ENCODE peak calls at places on chromosomes 13 and 19, in eight cellular contexts. A is cerebellar cortex; H is fibroblast of pulmonary artery; X is left ventricle myocardium superior; P is lung microvascular endothelial cell; B is dorsolateral prefrontal cortex; Q is BE2C; R is stimulated activated CD4-positive, alpha-beta T cell treated with anti-CD3 and anti-CD28 coated beads, Interleukin-4, amount 100 ng/mL, for 1 hour. W is an unnamed sample.
A peak's percentile ranks its signal among the peaks of the same experiment; 100 is the strongest.

GRCh38 chr19:55467236-55468053 is 2.9 kb upstream of the C19orf85 start:
- DNase-seq in A (no peak), H (peak; percentile 82), X (peak; percentile 86), P (peak; percentile 86), B (no peak), Q (peak; percentile 67), R (peak; percentile 72), W (peak; percentile 65)

GRCh38 chr13:111962431-111962891 is 104.5 kb upstream of the SOX1 start:
- DNase-seq in A (no peak), H (no peak), X (no peak), P (no peak), B (no peak), Q (no peak), R (no peak), W (peak; percentile 57)

GRCh38 chr19:6767357-6768235 is at the start of gene SH2D3A:
- DNase-seq in A (peak; percentile 52), H (peak; percentile 53), X (peak; percentile 69), P (peak; percentile 85), B (no peak), Q (peak; percentile 16), R (peak; percentile 93), W (peak; percentile 75)

GRCh38 chr13:44879452-44880058 is 109.7 kb downstream of the NUFIP1 start:
- DNase-seq in A (peak; percentile 22), H (peak; percentile 78), X (no peak), P (peak; percentile 68), B (no peak), Q (no peak), R (no peak), W (peak; percentile 39)

GRCh38 chr19:33629826-33630375 is 8.1 kb downstream of the CHST8 start:
- DNase-seq in A (no peak), H (no peak), X (no peak), P (no peak), B (no peak), Q (no peak), R (no peak), W (no peak)

GRCh38 chr13:95176611-95177259 is 124.5 kb downstream of the ABCC4 start:
- DNase-seq in A (no peak), H (peak; percentile 35), X (no peak), P (peak; percentile 76), B (no peak), Q (no peak), R (no peak), W (no peak)

GRCh38 chr13:33251131-33251629 is 34.4 kb downstream of the STARD13 start:
- DNase-seq in A (no peak), H (peak; percentile 91), X (no peak), P (peak; percentile 91), B (no peak), Q (peak; percentile 79), R (no peak), W (peak; percentile 93)

GRCh38 chr13:65217459-65217858 is 2012.7 kb downstream of the PCDH9 start:
- DNase-seq in A (no peak), H (no peak), X (no peak), P (no peak), B (no peak), Q (no peak), R (no peak), W (no peak)

GRCh38 chr13:112781287-112781686 is 91.4 kb downstream of the ATP11A start:
- DNase-seq in A (no peak), H (no peak), X (no peak), P (peak; percentile 18), B (no peak), Q (no peak), R (no peak), W (no peak)

GRCh38 chr13:41601718-41602445 is 144.5 kb downstream of the RGCC start:
- DNase-seq in A (no peak), H (no peak), X (no peak), P (no peak), B (no peak), Q (no peak), R (no peak), W (no peak)

GRCh38 chr19:17333611-17334413 is 843 bp downstream of the ANO8 start:
- DNase-seq in A (peak; percentile 39), H (peak; percentile 64), X (peak; percentile 39), P (no peak), B (peak; percentile 43), Q (no peak), R (peak; percentile 74), W (peak; percentile 92)

GRCh38 chr13:52412128-52412527 is 6.2 kb upstream of the THSD1 start:
- DNase-seq in A (no peak), H (no peak), X (no peak), P (no peak), B (no peak), Q (no peak), R (no peak), W (no peak)

GRCh38 chr19:294341-294818 is 3.2 kb upstream of the PLPP2 start:
- DNase-seq in A (no peak), H (peak; percentile 23), X (no peak), P (no peak), B (peak; percentile 21), Q (no peak), R (no peak), W (peak; percentile 50)

GRCh38 chr13:48506092-48506701 is 26.7 kb downstream of the RCBTB2 start:
- DNase-seq in A (peak; percentile 88), H (no peak), X (peak; percentile 39), P (no peak), B (no peak), Q (peak; percentile 26), R (no peak), W (no peak)

GRCh38 chr19:43820098-43820860 is 6.8 kb upstream of the ZNF283 start:
- DNase-seq in A (peak; percentile 17), H (peak; percentile 67), X (peak; percentile 71), P (peak; percentile 43), B (peak; percentile 66), Q (peak; percentile 26), R (peak; percentile 46), W (peak; percentile 72)

GRCh38 chr19:43777163-43777700 is 3.5 kb downstream of the KCNN4 start:
- DNase-seq in A (no peak), H (no peak), X (no peak), P (no peak), B (no peak), Q (no peak), R (no peak), W (peak; percentile 82)

GRCh38 chr19:32104465-32105235 is 240.8 kb upstream of the ZNF507 start:
- DNase-seq in A (no peak), H (no peak), X (no peak), P (no peak), B (no peak), Q (no peak), R (no peak), W (peak; percentile 91)

GRCh38 chr13:108902557-108903155 is 273.2 kb downstream of the MYO16 start:
- DNase-seq in A (no peak), H (no peak), X (no peak), P (peak; percentile 36), B (no peak), Q (no peak), R (no peak), W (no peak)

GRCh38 chr19:41945135-41945766 is 13.9 kb downstream of the RABAC1 start:
- DNase-seq in A (no peak), H (no peak), X (no peak), P (no peak), B (no peak), Q (no peak), R (peak; percentile 79), W (no peak)

GRCh38 chr13:113129921-113130750 is 7.5 kb downstream of the F10 start:
- DNase-seq in A (no peak), H (peak; percentile 41), X (peak; percentile 64), P (no peak), B (no peak), Q (no peak), R (peak; percentile 47), W (no peak)

GRCh38 chr19:572891-573825 is 762 bp downstream of the BSG start:
- DNase-seq in A (no peak), H (peak; percentile 60), X (peak; percentile 67), P (peak; percentile 39), B (no peak), Q (no peak), R (no peak), W (peak; percentile 57)

GRCh38 chr13:95275322-95276118 is 25.7 kb downstream of the ABCC4 start:
- DNase-seq in A (no peak), H (peak; percentile 44), X (no peak), P (no peak), B (no peak), Q (no peak), R (no peak), W (no peak)

GRCh38 chr19:28350673-28351072 is 862.3 kb downstream of the UQCRFS1 start:
- DNase-seq in A (no peak), H (no peak), X (no peak), P (no peak), B (no peak), Q (no peak), R (no peak), W (no peak)

GRCh38 chr13:72983085-72983768 is 75.6 kb upstream of the KLF5 start:
- DNase-seq in A (no peak), H (peak; percentile 68), X (no peak), P (no peak), B (no peak), Q (no peak), R (no peak), W (peak; percentile 14)

GRCh38 chr19:17328517-17329060 is 6.1 kb downstream of the ANO8 start:
- DNase-seq in A (no peak), H (no peak), X (no peak), P (no peak), B (no peak), Q (no peak), R (peak; percentile 51), W (no peak)

GRCh38 chr19:33514885-33515485 is 6.6 kb downstream of the PEPD start:
- DNase-seq in A (no peak), H (no peak), X (peak; percentile 69), P (peak; percentile 42), B (no peak), Q (no peak), R (no peak), W (peak; percentile 84)

GRCh38 chr13:98413796-98414195 is 163.1 kb downstream of the STK24 start:
- DNase-seq in A (no peak), H (no peak), X (no peak), P (no peak), B (no peak), Q (no peak), R (no peak), W (no peak)

GRCh38 chr19:2462635-2463421 is 6.1 kb upstream of the LMNB2 start:
- DNase-seq in A (peak; percentile 95), H (peak; percentile 96), X (peak; percentile 91), P (peak; percentile 95), B (peak; percentile 89), Q (peak; percentile 69), R (no peak), W (peak; percentile 96)

GRCh38 chr19:18856385-18857126 is 24.8 kb downstream of the UPF1 start:
- DNase-seq in A (peak; percentile 92), H (peak; percentile 55), X (no peak), P (peak; percentile 58), B (peak; percentile 85), Q (peak; percentile 50), R (no peak), W (no peak)

GRCh38 chr13:50441141-50441540 is 402.4 kb downstream of the DLEU7 start:
- DNase-seq in A (no peak), H (no peak), X (no peak), P (no peak), B (no peak), Q (no peak), R (no peak), W (peak; percentile 6)

W was measured in Daoy.